ENCODE peak calls at places on chromosomes 11 and 22, in six cellular contexts. One of them, this sample, is unnamed.

GRCh38 chr22:41382098-41382578 is 396 bp downstream of the TEF start:
- DNase-seq in fibroblast of mammary gland: peak
- DNase-seq in lower leg skin: peak
- DNase-seq in astrocyte of the spinal cord: no peak
- DNase-seq in astrocyte of the cerebellum: no peak
- DNase-seq in heart left ventricle: peak
- DNase-seq in this sample: no peak

GRCh38 chr22:37675930-37676571 is 615 bp downstream of the LGALS1 start:
- DNase-seq in astrocyte of the spinal cord: no peak
- DNase-seq in heart left ventricle: peak
- DNase-seq in fibroblast of mammary gland: peak
- DNase-seq in astrocyte of the cerebellum: no peak
- DNase-seq in lower leg skin: no peak
- DNase-seq in this sample: no peak

GRCh38 chr11:119726150-119726553 is 2.8 kb downstream of the NECTIN1 start:
- DNase-seq in astrocyte of the cerebellum: no peak
- DNase-seq in fibroblast of mammary gland: no peak
- DNase-seq in heart left ventricle: no peak
- DNase-seq in lower leg skin: no peak
- DNase-seq in astrocyte of the spinal cord: no peak
- DNase-seq in this sample: no peak

GRCh38 chr11:122668562-122669090 is 13.1 kb downstream of the UBASH3B start:
- DNase-seq in lower leg skin: no peak
- DNase-seq in astrocyte of the spinal cord: peak
- DNase-seq in heart left ventricle: no peak
- DNase-seq in astrocyte of the cerebellum: peak
- DNase-seq in fibroblast of mammary gland: peak
- DNase-seq in this sample: no peak

GRCh38 chr11:128463975-128464374 is 123.4 kb downstream of the ETS1 start:
- DNase-seq in fibroblast of mammary gland: no peak
- DNase-seq in astrocyte of the cerebellum: no peak
- DNase-seq in astrocyte of the spinal cord: no peak
- DNase-seq in heart left ventricle: no peak
- DNase-seq in lower leg skin: no peak
- DNase-seq in this sample: no peak

GRCh38 chr11:105357764-105358163 is 218.2 kb upstream of the CARD18 start:
- DNase-seq in astrocyte of the cerebellum: peak
- DNase-seq in lower leg skin: no peak
- DNase-seq in heart left ventricle: no peak
- DNase-seq in astrocyte of the spinal cord: peak
- DNase-seq in fibroblast of mammary gland: no peak
- DNase-seq in this sample: no peak

GRCh38 chr11:6618117-6619020 is 853 bp downstream of the TPP1 start:
- DNase-seq in astrocyte of the cerebellum: peak
- DNase-seq in astrocyte of the spinal cord: peak
- DNase-seq in lower leg skin: no peak
- DNase-seq in fibroblast of mammary gland: peak
- DNase-seq in heart left ventricle: peak
- DNase-seq in this sample: no peak

GRCh38 chr11:35815556-35816315 is 128.1 kb upstream of the LDLRAD3 start:
- DNase-seq in astrocyte of the cerebellum: no peak
- DNase-seq in heart left ventricle: peak
- DNase-seq in lower leg skin: no peak
- DNase-seq in astrocyte of the spinal cord: peak
- DNase-seq in fibroblast of mammary gland: peak
- DNase-seq in this sample: no peak

GRCh38 chr11:44963071-44963575 is 12.4 kb upstream of the TP53I11 start:
- DNase-seq in heart left ventricle: no peak
- DNase-seq in lower leg skin: no peak
- DNase-seq in astrocyte of the cerebellum: no peak
- DNase-seq in astrocyte of the spinal cord: no peak
- DNase-seq in fibroblast of mammary gland: no peak
- DNase-seq in this sample: no peak

GRCh38 chr11:116078101-116078561 is 573.9 kb upstream of the CADM1 start:
- DNase-seq in astrocyte of the cerebellum: no peak
- DNase-seq in fibroblast of mammary gland: no peak
- DNase-seq in heart left ventricle: no peak
- DNase-seq in astrocyte of the spinal cord: no peak
- DNase-seq in lower leg skin: peak
- DNase-seq in this sample: no peak

GRCh38 chr22:41367680-41368542 is 13.8 kb upstream of the TEF start:
- DNase-seq in astrocyte of the cerebellum: no peak
- DNase-seq in heart left ventricle: peak
- DNase-seq in fibroblast of mammary gland: peak
- DNase-seq in lower leg skin: peak
- DNase-seq in astrocyte of the spinal cord: peak
- DNase-seq in this sample: no peak

GRCh38 chr11:86140334-86140733 is 71.5 kb upstream of the PICALM start:
- DNase-seq in lower leg skin: no peak
- DNase-seq in fibroblast of mammary gland: no peak
- DNase-seq in astrocyte of the spinal cord: no peak
- DNase-seq in heart left ventricle: no peak
- DNase-seq in astrocyte of the cerebellum: no peak
- DNase-seq in this sample: no peak

GRCh38 chr22:27726726-27727449 is 74.7 kb downstream of the MN1 start:
- DNase-seq in heart left ventricle: peak
- DNase-seq in fibroblast of mammary gland: peak
- DNase-seq in astrocyte of the cerebellum: no peak
- DNase-seq in astrocyte of the spinal cord: peak
- DNase-seq in lower leg skin: no peak
- DNase-seq in this sample: peak

GRCh38 chr11:85772700-85773099 is 38.2 kb downstream of the SYTL2 start:
- DNase-seq in lower leg skin: no peak
- DNase-seq in fibroblast of mammary gland: no peak
- DNase-seq in heart left ventricle: no peak
- DNase-seq in astrocyte of the spinal cord: peak
- DNase-seq in astrocyte of the cerebellum: peak
- DNase-seq in this sample: no peak

GRCh38 chr11:117588166-117588810 is 208.7 kb downstream of the DSCAML1 start:
- DNase-seq in astrocyte of the cerebellum: no peak
- DNase-seq in heart left ventricle: no peak
- DNase-seq in lower leg skin: peak
- DNase-seq in fibroblast of mammary gland: no peak
- DNase-seq in astrocyte of the spinal cord: no peak
- DNase-seq in this sample: no peak

GRCh38 chr11:73135346-73136284 is 6.5 kb downstream of the FCHSD2 start:
- DNase-seq in lower leg skin: peak
- DNase-seq in heart left ventricle: no peak
- DNase-seq in fibroblast of mammary gland: no peak
- DNase-seq in astrocyte of the spinal cord: no peak
- DNase-seq in astrocyte of the cerebellum: no peak
- DNase-seq in this sample: no peak

GRCh38 chr22:44147821-44148574 is 32.7 kb upstream of the PARVG start:
- DNase-seq in heart left ventricle: no peak
- DNase-seq in fibroblast of mammary gland: no peak
- DNase-seq in lower leg skin: no peak
- DNase-seq in astrocyte of the spinal cord: peak
- DNase-seq in astrocyte of the cerebellum: peak
- DNase-seq in this sample: no peak
- H3K4me3 ChIP-seq in heart left ventricle: no peak
- H3K4me3 ChIP-seq in fibroblast of mammary gland: no peak
- H3K4me3 ChIP-seq in lower leg skin: no peak
- H3K4me3 ChIP-seq in astrocyte of the spinal cord: no peak
- H3K4me3 ChIP-seq in astrocyte of the cerebellum: no peak
- H3K4me3 ChIP-seq in this sample: no peak

DNA sequence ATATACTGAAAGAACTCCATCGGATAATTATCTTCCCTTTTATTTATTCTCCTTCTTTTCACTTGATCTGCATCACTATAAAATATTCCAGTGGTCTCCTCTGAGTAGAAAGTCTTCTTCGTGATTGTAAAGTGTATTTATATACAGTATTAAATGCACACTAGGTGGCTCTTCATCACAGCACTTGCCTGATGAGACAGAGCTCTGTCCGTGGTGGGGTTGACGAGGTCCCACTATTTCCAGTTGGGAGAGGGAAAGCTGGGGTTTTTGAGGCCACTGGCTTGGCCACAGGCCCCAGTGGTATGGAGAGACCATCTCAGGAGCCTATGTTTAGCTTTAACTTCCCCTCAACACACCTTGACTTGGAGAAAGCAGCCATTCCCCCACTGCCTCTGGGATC is 31.6 kb upstream of the ZBTB16 start:
- DNase-seq in fibroblast of mammary gland: peak
- DNase-seq in astrocyte of the spinal cord: no peak
- DNase-seq in astrocyte of the cerebellum: no peak
- DNase-seq in heart left ventricle: no peak
- DNase-seq in lower leg skin: no peak
- DNase-seq in this sample: no peak
- TF ChIP-seq CTCF in fibroblast of mammary gland: peak
- TF ChIP-seq CTCF in astrocyte of the spinal cord: no peak
- TF ChIP-seq CTCF in astrocyte of the cerebellum: peak
- TF ChIP-seq CTCF in heart left ventricle: no peak
- TF ChIP-seq CTCF in lower leg skin: no peak
- TF ChIP-seq CTCF in this sample: peak

GRCh38 chr22:24270556-24271405 is at the start of gene SPECC1L:
- DNase-seq in astrocyte of the cerebellum: peak
- DNase-seq in heart left ventricle: peak
- DNase-seq in lower leg skin: peak
- DNase-seq in fibroblast of mammary gland: peak
- DNase-seq in astrocyte of the spinal cord: peak
- DNase-seq in this sample: no peak
- H3K4me3 ChIP-seq in astrocyte of the cerebellum: peak
- H3K4me3 ChIP-seq in heart left ventricle: peak
- H3K4me3 ChIP-seq in lower leg skin: peak
- H3K4me3 ChIP-seq in fibroblast of mammary gland: peak
- H3K4me3 ChIP-seq in astrocyte of the spinal cord: peak
- H3K4me3 ChIP-seq in this sample: peak

DNA sequence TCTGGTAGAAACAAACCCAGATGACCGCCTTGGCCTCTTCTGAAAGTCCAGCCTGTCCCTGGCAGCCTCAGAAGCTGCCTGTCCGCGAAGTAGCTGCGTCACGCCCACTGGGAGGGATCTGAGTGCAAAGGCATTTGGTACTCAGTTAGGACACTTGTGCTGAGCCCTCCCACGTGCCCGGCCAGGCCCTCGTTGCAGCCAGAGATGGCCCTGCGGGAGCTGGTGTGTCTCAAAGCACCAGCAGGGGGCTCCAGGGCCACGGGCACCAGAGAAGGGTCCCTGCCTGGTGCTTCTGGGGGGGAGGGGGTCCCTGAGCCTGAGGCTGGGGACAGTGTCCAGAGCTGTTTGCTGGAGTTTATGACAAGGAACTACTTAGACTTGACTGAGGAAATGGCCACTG is 5.8 kb downstream of the SELENOO start:
- DNase-seq in astrocyte of the cerebellum: no peak
- DNase-seq in astrocyte of the spinal cord: no peak
- DNase-seq in lower leg skin: peak
- DNase-seq in fibroblast of mammary gland: peak
- DNase-seq in heart left ventricle: peak
- DNase-seq in this sample: no peak
- TF ChIP-seq CTCF in astrocyte of the cerebellum: peak
- TF ChIP-seq CTCF in astrocyte of the spinal cord: peak
- TF ChIP-seq CTCF in lower leg skin: no peak
- TF ChIP-seq CTCF in fibroblast of mammary gland: peak
- TF ChIP-seq CTCF in heart left ventricle: peak
- TF ChIP-seq CTCF in this sample: peak

GRCh38 chr11:96037267-96037990 is 113.5 kb upstream of the MTMR2 start:
- DNase-seq in fibroblast of mammary gland: peak
- DNase-seq in heart left ventricle: no peak
- DNase-seq in astrocyte of the spinal cord: peak
- DNase-seq in astrocyte of the cerebellum: peak
- DNase-seq in lower leg skin: no peak
- DNase-seq in this sample: no peak

GRCh38 chr11:96035031-96035743 is 111.3 kb upstream of the MTMR2 start:
- DNase-seq in astrocyte of the spinal cord: no peak
- DNase-seq in heart left ventricle: no peak
- DNase-seq in fibroblast of mammary gland: no peak
- DNase-seq in lower leg skin: no peak
- DNase-seq in astrocyte of the cerebellum: no peak
- DNase-seq in this sample: no peak

GRCh38 chr11:96035744-96036087 is 111.8 kb upstream of the MTMR2 start:
- DNase-seq in astrocyte of the cerebellum: no peak
- DNase-seq in lower leg skin: no peak
- DNase-seq in fibroblast of mammary gland: no peak
- DNase-seq in heart left ventricle: no peak
- DNase-seq in astrocyte of the spinal cord: no peak
- DNase-seq in this sample: no peak

GRCh38 chr11:96038046-96038445 is 114.1 kb upstream of the MTMR2 start:
- DNase-seq in astrocyte of the spinal cord: peak
- DNase-seq in heart left ventricle: no peak
- DNase-seq in lower leg skin: no peak
- DNase-seq in astrocyte of the cerebellum: no peak
- DNase-seq in fibroblast of mammary gland: no peak
- DNase-seq in this sample: no peak

DNA sequence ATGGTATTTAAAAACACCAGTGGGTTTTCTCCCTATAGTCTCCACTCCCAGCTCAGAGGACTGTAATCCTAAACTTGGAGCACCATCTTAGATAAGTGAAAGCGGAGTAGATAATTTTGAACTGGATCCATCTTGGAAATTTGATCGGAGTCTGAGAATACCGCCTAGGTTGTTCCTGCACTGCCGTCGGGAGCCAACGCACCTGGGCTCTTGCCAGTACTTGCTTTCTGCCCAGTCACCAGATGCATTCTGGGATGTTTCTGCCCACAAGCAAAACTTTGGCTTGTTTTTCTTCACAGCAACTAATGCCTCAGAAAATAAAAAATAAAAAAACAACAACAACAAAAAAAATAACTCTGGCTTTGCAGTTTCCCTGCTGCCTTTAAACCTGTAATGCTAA is 113.0 kb upstream of the MTMR2 start:
- DNase-seq in astrocyte of the spinal cord: no peak
- DNase-seq in heart left ventricle: no peak
- DNase-seq in astrocyte of the cerebellum: no peak
- DNase-seq in lower leg skin: no peak
- DNase-seq in fibroblast of mammary gland: no peak
- DNase-seq in this sample: no peak
- H3K4me3 ChIP-seq in astrocyte of the spinal cord: no peak
- H3K4me3 ChIP-seq in heart left ventricle: no peak
- H3K4me3 ChIP-seq in astrocyte of the cerebellum: no peak
- H3K4me3 ChIP-seq in lower leg skin: no peak
- H3K4me3 ChIP-seq in fibroblast of mammary gland: no peak
- H3K4me3 ChIP-seq in this sample: no peak